ENCODE peak calls at places on chromosomes 13 and 19, in nine cellular contexts. One of them, this sample, is unnamed.
A peak's percentile ranks its signal among the peaks of the same experiment; 100 is the strongest.

GRCh38 chr19:18282788-18283141 is 1.3 kb upstream of the JUND start:
- DNase-seq in CD8-positive, alpha-beta T cell: no peak
- DNase-seq in EL: no peak
- DNase-seq in stimulated activated CD4-positive, alpha-beta T cell treated with anti-CD3 and anti-CD28 coated beads, TNF-alpha, amount 100 ng/mL, for 1 hour: no peak
- DNase-seq in fibroblast of the aortic adventitia: peak; percentile 16
- DNase-seq in T-helper 2 cell: no peak
- DNase-seq in RPMI8226: peak; percentile 37
- DNase-seq in lower lobe of right lung: no peak
- DNase-seq in effector CD4-positive, alpha-beta T cell: no peak
- DNase-seq in this sample: no peak

GRCh38 chr13:35693142-35693784 is 216.8 kb upstream of the MAB21L1 start:
- DNase-seq in fibroblast of the aortic adventitia: no peak
- DNase-seq in RPMI8226: no peak
- DNase-seq in effector CD4-positive, alpha-beta T cell: no peak
- DNase-seq in T-helper 2 cell: no peak
- DNase-seq in CD8-positive, alpha-beta T cell: no peak
- DNase-seq in EL: no peak
- DNase-seq in stimulated activated CD4-positive, alpha-beta T cell treated with anti-CD3 and anti-CD28 coated beads, TNF-alpha, amount 100 ng/mL, for 1 hour: no peak
- DNase-seq in lower lobe of right lung: no peak
- DNase-seq in this sample: no peak

GRCh38 chr13:102571075-102571474 is 25.7 kb upstream of the TPP2 start:
- DNase-seq in RPMI8226: no peak
- DNase-seq in lower lobe of right lung: no peak
- DNase-seq in fibroblast of the aortic adventitia: no peak
- DNase-seq in CD8-positive, alpha-beta T cell: no peak
- DNase-seq in stimulated activated CD4-positive, alpha-beta T cell treated with anti-CD3 and anti-CD28 coated beads, TNF-alpha, amount 100 ng/mL, for 1 hour: no peak
- DNase-seq in EL: no peak
- DNase-seq in effector CD4-positive, alpha-beta T cell: no peak
- DNase-seq in T-helper 2 cell: no peak
- DNase-seq in this sample: no peak

GRCh38 chr19:10422846-10423245 is 2.5 kb downstream of the PDE4A start:
- DNase-seq in effector CD4-positive, alpha-beta T cell: no peak
- DNase-seq in CD8-positive, alpha-beta T cell: no peak
- DNase-seq in stimulated activated CD4-positive, alpha-beta T cell treated with anti-CD3 and anti-CD28 coated beads, TNF-alpha, amount 100 ng/mL, for 1 hour: no peak
- DNase-seq in T-helper 2 cell: no peak
- DNase-seq in fibroblast of the aortic adventitia: no peak
- DNase-seq in RPMI8226: no peak
- DNase-seq in EL: no peak
- DNase-seq in lower lobe of right lung: no peak
- DNase-seq in this sample: no peak

GRCh38 chr19:3665681-3666544 is 34.4 kb downstream of the PIP5K1C start:
- DNase-seq in effector CD4-positive, alpha-beta T cell: peak; percentile 71
- DNase-seq in fibroblast of the aortic adventitia: peak; percentile 27
- DNase-seq in CD8-positive, alpha-beta T cell: peak; percentile 65
- DNase-seq in stimulated activated CD4-positive, alpha-beta T cell treated with anti-CD3 and anti-CD28 coated beads, TNF-alpha, amount 100 ng/mL, for 1 hour: peak; percentile 27
- DNase-seq in lower lobe of right lung: peak; percentile 76
- DNase-seq in EL: peak; percentile 28
- DNase-seq in T-helper 2 cell: peak; percentile 53
- DNase-seq in RPMI8226: peak; percentile 56
- DNase-seq in this sample: peak; percentile 71

GRCh38 chr13:94544922-94545321 is 51.0 kb downstream of the TGDS start:
- DNase-seq in stimulated activated CD4-positive, alpha-beta T cell treated with anti-CD3 and anti-CD28 coated beads, TNF-alpha, amount 100 ng/mL, for 1 hour: no peak
- DNase-seq in lower lobe of right lung: no peak
- DNase-seq in EL: no peak
- DNase-seq in fibroblast of the aortic adventitia: no peak
- DNase-seq in effector CD4-positive, alpha-beta T cell: no peak
- DNase-seq in RPMI8226: no peak
- DNase-seq in T-helper 2 cell: no peak
- DNase-seq in CD8-positive, alpha-beta T cell: no peak
- DNase-seq in this sample: no peak

GRCh38 chr19:41626278-41626677 is 596 bp downstream of the CEACAM4 start:
- DNase-seq in stimulated activated CD4-positive, alpha-beta T cell treated with anti-CD3 and anti-CD28 coated beads, TNF-alpha, amount 100 ng/mL, for 1 hour: no peak
- DNase-seq in effector CD4-positive, alpha-beta T cell: no peak
- DNase-seq in RPMI8226: no peak
- DNase-seq in lower lobe of right lung: no peak
- DNase-seq in EL: no peak
- DNase-seq in CD8-positive, alpha-beta T cell: no peak
- DNase-seq in fibroblast of the aortic adventitia: no peak
- DNase-seq in T-helper 2 cell: no peak
- DNase-seq in this sample: no peak

GRCh38 chr19:41957838-41958366 is 1.2 kb downstream of the RABAC1 start:
- DNase-seq in CD8-positive, alpha-beta T cell: no peak
- DNase-seq in lower lobe of right lung: peak; percentile 81
- DNase-seq in RPMI8226: peak; percentile 81
- DNase-seq in T-helper 2 cell: no peak
- DNase-seq in EL: peak; percentile 85
- DNase-seq in fibroblast of the aortic adventitia: peak; percentile 82
- DNase-seq in effector CD4-positive, alpha-beta T cell: no peak
- DNase-seq in stimulated activated CD4-positive, alpha-beta T cell treated with anti-CD3 and anti-CD28 coated beads, TNF-alpha, amount 100 ng/mL, for 1 hour: no peak
- DNase-seq in this sample: no peak

GRCh38 chr19:13905634-13906524 is at the start of the genes BRME1 and CC2D1A:
- DNase-seq in EL: peak; percentile 86
- DNase-seq in fibroblast of the aortic adventitia: peak; percentile 75
- DNase-seq in effector CD4-positive, alpha-beta T cell: peak; percentile 91
- DNase-seq in T-helper 2 cell: peak; percentile 85
- DNase-seq in RPMI8226: peak; percentile 95
- DNase-seq in stimulated activated CD4-positive, alpha-beta T cell treated with anti-CD3 and anti-CD28 coated beads, TNF-alpha, amount 100 ng/mL, for 1 hour: peak; percentile 77
- DNase-seq in CD8-positive, alpha-beta T cell: peak; percentile 90
- DNase-seq in lower lobe of right lung: peak; percentile 97
- DNase-seq in this sample: peak; percentile 93

GRCh38 chr19:31220540-31220939 is 128.7 kb downstream of the TSHZ3 start:
- DNase-seq in effector CD4-positive, alpha-beta T cell: no peak
- DNase-seq in T-helper 2 cell: peak; percentile 34
- DNase-seq in CD8-positive, alpha-beta T cell: no peak
- DNase-seq in lower lobe of right lung: no peak
- DNase-seq in stimulated activated CD4-positive, alpha-beta T cell treated with anti-CD3 and anti-CD28 coated beads, TNF-alpha, amount 100 ng/mL, for 1 hour: no peak
- DNase-seq in RPMI8226: peak; percentile 5
- DNase-seq in fibroblast of the aortic adventitia: no peak
- DNase-seq in EL: peak; percentile 23
- DNase-seq in this sample: no peak

GRCh38 chr19:29329460-29330134 is 116.6 kb upstream of the UQCRFS1 start:
- DNase-seq in fibroblast of the aortic adventitia: no peak
- DNase-seq in CD8-positive, alpha-beta T cell: no peak
- DNase-seq in T-helper 2 cell: no peak
- DNase-seq in lower lobe of right lung: no peak
- DNase-seq in RPMI8226: peak; percentile 42
- DNase-seq in EL: peak; percentile 6
- DNase-seq in effector CD4-positive, alpha-beta T cell: no peak
- DNase-seq in stimulated activated CD4-positive, alpha-beta T cell treated with anti-CD3 and anti-CD28 coated beads, TNF-alpha, amount 100 ng/mL, for 1 hour: no peak
- DNase-seq in this sample: no peak

GRCh38 chr19:17086129-17086528 is 10.6 kb downstream of the MYO9B start:
- DNase-seq in EL: no peak
- DNase-seq in T-helper 2 cell: no peak
- DNase-seq in fibroblast of the aortic adventitia: no peak
- DNase-seq in effector CD4-positive, alpha-beta T cell: no peak
- DNase-seq in RPMI8226: no peak
- DNase-seq in stimulated activated CD4-positive, alpha-beta T cell treated with anti-CD3 and anti-CD28 coated beads, TNF-alpha, amount 100 ng/mL, for 1 hour: no peak
- DNase-seq in CD8-positive, alpha-beta T cell: no peak
- DNase-seq in lower lobe of right lung: no peak
- DNase-seq in this sample: no peak

GRCh38 chr13:92224052-92224821 is 825.8 kb downstream of the GPC5 start:
- DNase-seq in T-helper 2 cell: no peak
- DNase-seq in RPMI8226: no peak
- DNase-seq in CD8-positive, alpha-beta T cell: no peak
- DNase-seq in effector CD4-positive, alpha-beta T cell: no peak
- DNase-seq in stimulated activated CD4-positive, alpha-beta T cell treated with anti-CD3 and anti-CD28 coated beads, TNF-alpha, amount 100 ng/mL, for 1 hour: no peak
- DNase-seq in EL: no peak
- DNase-seq in lower lobe of right lung: no peak
- DNase-seq in fibroblast of the aortic adventitia: peak; percentile 93
- DNase-seq in this sample: no peak

GRCh38 chr19:19515764-19516519 is at the start of gene NDUFA13:
- DNase-seq in EL: peak; percentile 93
- DNase-seq in lower lobe of right lung: peak; percentile 92
- DNase-seq in effector CD4-positive, alpha-beta T cell: peak; percentile 88
- DNase-seq in fibroblast of the aortic adventitia: peak; percentile 92
- DNase-seq in RPMI8226: peak; percentile 94
- DNase-seq in stimulated activated CD4-positive, alpha-beta T cell treated with anti-CD3 and anti-CD28 coated beads, TNF-alpha, amount 100 ng/mL, for 1 hour: peak; percentile 80
- DNase-seq in CD8-positive, alpha-beta T cell: peak; percentile 93
- DNase-seq in T-helper 2 cell: peak; percentile 85
- DNase-seq in this sample: peak; percentile 87

GRCh38 chr19:18489627-18490184 is 32.2 kb downstream of the ELL start:
- DNase-seq in T-helper 2 cell: no peak
- DNase-seq in effector CD4-positive, alpha-beta T cell: no peak
- DNase-seq in CD8-positive, alpha-beta T cell: no peak
- DNase-seq in stimulated activated CD4-positive, alpha-beta T cell treated with anti-CD3 and anti-CD28 coated beads, TNF-alpha, amount 100 ng/mL, for 1 hour: no peak
- DNase-seq in lower lobe of right lung: no peak
- DNase-seq in EL: no peak
- DNase-seq in fibroblast of the aortic adventitia: no peak
- DNase-seq in RPMI8226: no peak
- DNase-seq in this sample: no peak

GRCh38 chr19:2242092-2242537 is 5.5 kb downstream of the SF3A2 start:
- DNase-seq in T-helper 2 cell: no peak
- DNase-seq in RPMI8226: no peak
- DNase-seq in stimulated activated CD4-positive, alpha-beta T cell treated with anti-CD3 and anti-CD28 coated beads, TNF-alpha, amount 100 ng/mL, for 1 hour: no peak
- DNase-seq in effector CD4-positive, alpha-beta T cell: no peak
- DNase-seq in lower lobe of right lung: no peak
- DNase-seq in EL: no peak
- DNase-seq in CD8-positive, alpha-beta T cell: no peak
- DNase-seq in fibroblast of the aortic adventitia: no peak
- DNase-seq in this sample: no peak

GRCh38 chr19:30001794-30002193 is 59.8 kb downstream of the URI1 start:
- DNase-seq in fibroblast of the aortic adventitia: no peak
- DNase-seq in stimulated activated CD4-positive, alpha-beta T cell treated with anti-CD3 and anti-CD28 coated beads, TNF-alpha, amount 100 ng/mL, for 1 hour: no peak
- DNase-seq in lower lobe of right lung: no peak
- DNase-seq in effector CD4-positive, alpha-beta T cell: no peak
- DNase-seq in EL: no peak
- DNase-seq in T-helper 2 cell: no peak
- DNase-seq in RPMI8226: no peak
- DNase-seq in CD8-positive, alpha-beta T cell: no peak
- DNase-seq in this sample: no peak

GRCh38 chr13:112434937-112435523 is 58.9 kb downstream of the SPACA7 start:
- DNase-seq in T-helper 2 cell: no peak
- DNase-seq in lower lobe of right lung: no peak
- DNase-seq in RPMI8226: no peak
- DNase-seq in fibroblast of the aortic adventitia: no peak
- DNase-seq in stimulated activated CD4-positive, alpha-beta T cell treated with anti-CD3 and anti-CD28 coated beads, TNF-alpha, amount 100 ng/mL, for 1 hour: no peak
- DNase-seq in CD8-positive, alpha-beta T cell: no peak
- DNase-seq in effector CD4-positive, alpha-beta T cell: no peak
- DNase-seq in EL: no peak
- DNase-seq in this sample: no peak

GRCh38 chr13:30172593-30173300 is 134.6 kb downstream of the KATNAL1 start:
- DNase-seq in effector CD4-positive, alpha-beta T cell: no peak
- DNase-seq in lower lobe of right lung: no peak
- DNase-seq in fibroblast of the aortic adventitia: no peak
- DNase-seq in RPMI8226: no peak
- DNase-seq in stimulated activated CD4-positive, alpha-beta T cell treated with anti-CD3 and anti-CD28 coated beads, TNF-alpha, amount 100 ng/mL, for 1 hour: no peak
- DNase-seq in EL: peak; percentile 42
- DNase-seq in CD8-positive, alpha-beta T cell: no peak
- DNase-seq in T-helper 2 cell: no peak
- DNase-seq in this sample: no peak

GRCh38 chr13:54445453-54445852 is 1416.8 kb downstream of the OLFM4 start:
- DNase-seq in T-helper 2 cell: no peak
- DNase-seq in EL: no peak
- DNase-seq in stimulated activated CD4-positive, alpha-beta T cell treated with anti-CD3 and anti-CD28 coated beads, TNF-alpha, amount 100 ng/mL, for 1 hour: no peak
- DNase-seq in fibroblast of the aortic adventitia: no peak
- DNase-seq in RPMI8226: no peak
- DNase-seq in effector CD4-positive, alpha-beta T cell: no peak
- DNase-seq in lower lobe of right lung: no peak
- DNase-seq in CD8-positive, alpha-beta T cell: no peak
- DNase-seq in this sample: no peak

GRCh38 chr13:55567721-55568625 is 1572.7 kb upstream of the PRR20A start:
- DNase-seq in CD8-positive, alpha-beta T cell: no peak
- DNase-seq in lower lobe of right lung: no peak
- DNase-seq in EL: no peak
- DNase-seq in effector CD4-positive, alpha-beta T cell: no peak
- DNase-seq in stimulated activated CD4-positive, alpha-beta T cell treated with anti-CD3 and anti-CD28 coated beads, TNF-alpha, amount 100 ng/mL, for 1 hour: no peak
- DNase-seq in RPMI8226: no peak
- DNase-seq in T-helper 2 cell: no peak
- DNase-seq in fibroblast of the aortic adventitia: no peak
- DNase-seq in this sample: no peak

GRCh38 chr13:77053192-77053591 is 26.2 kb upstream of the FBXL3 start:
- DNase-seq in EL: no peak
- DNase-seq in stimulated activated CD4-positive, alpha-beta T cell treated with anti-CD3 and anti-CD28 coated beads, TNF-alpha, amount 100 ng/mL, for 1 hour: no peak
- DNase-seq in T-helper 2 cell: no peak
- DNase-seq in CD8-positive, alpha-beta T cell: no peak
- DNase-seq in fibroblast of the aortic adventitia: no peak
- DNase-seq in effector CD4-positive, alpha-beta T cell: no peak
- DNase-seq in RPMI8226: no peak
- DNase-seq in lower lobe of right lung: no peak
- DNase-seq in this sample: no peak

GRCh38 chr19:16417660-16418596 is 53.8 kb downstream of the EPS15L1 start:
- DNase-seq in stimulated activated CD4-positive, alpha-beta T cell treated with anti-CD3 and anti-CD28 coated beads, TNF-alpha, amount 100 ng/mL, for 1 hour: peak; percentile 9
- DNase-seq in lower lobe of right lung: peak; percentile 81
- DNase-seq in effector CD4-positive, alpha-beta T cell: peak; percentile 58
- DNase-seq in fibroblast of the aortic adventitia: peak; percentile 51
- DNase-seq in T-helper 2 cell: peak; percentile 46
- DNase-seq in EL: peak; percentile 55
- DNase-seq in CD8-positive, alpha-beta T cell: peak; percentile 62
- DNase-seq in RPMI8226: peak; percentile 68
- DNase-seq in this sample: peak; percentile 60

GRCh38 chr13:73056054-73056962 is 2.5 kb upstream of the KLF5 start:
- DNase-seq in effector CD4-positive, alpha-beta T cell: no peak
- DNase-seq in RPMI8226: no peak
- DNase-seq in fibroblast of the aortic adventitia: peak; percentile 54
- DNase-seq in lower lobe of right lung: no peak
- DNase-seq in CD8-positive, alpha-beta T cell: no peak
- DNase-seq in EL: peak; percentile 88
- DNase-seq in stimulated activated CD4-positive, alpha-beta T cell treated with anti-CD3 and anti-CD28 coated beads, TNF-alpha, amount 100 ng/mL, for 1 hour: no peak
- DNase-seq in T-helper 2 cell: no peak
- DNase-seq in this sample: no peak

GRCh38 chr13:22278336-22278929 is 607.6 kb downstream of the FGF9 start:
- DNase-seq in effector CD4-positive, alpha-beta T cell: peak; percentile 49
- DNase-seq in RPMI8226: peak; percentile 32
- DNase-seq in CD8-positive, alpha-beta T cell: peak; percentile 53
- DNase-seq in T-helper 2 cell: peak; percentile 25
- DNase-seq in lower lobe of right lung: no peak
- DNase-seq in fibroblast of the aortic adventitia: peak; percentile 25
- DNase-seq in EL: no peak
- DNase-seq in stimulated activated CD4-positive, alpha-beta T cell treated with anti-CD3 and anti-CD28 coated beads, TNF-alpha, amount 100 ng/mL, for 1 hour: peak; percentile 18
- DNase-seq in this sample: peak; percentile 56

GRCh38 chr19:2375341-2376121 is 15.5 kb downstream of the TMPRSS9 start:
- DNase-seq in lower lobe of right lung: no peak
- DNase-seq in EL: no peak
- DNase-seq in fibroblast of the aortic adventitia: no peak
- DNase-seq in RPMI8226: no peak
- DNase-seq in T-helper 2 cell: no peak
- DNase-seq in stimulated activated CD4-positive, alpha-beta T cell treated with anti-CD3 and anti-CD28 coated beads, TNF-alpha, amount 100 ng/mL, for 1 hour: no peak
- DNase-seq in effector CD4-positive, alpha-beta T cell: no peak
- DNase-seq in CD8-positive, alpha-beta T cell: no peak
- DNase-seq in this sample: no peak

GRCh38 chr13:20703785-20704458 is 423 bp downstream of the IL17D start:
- DNase-seq in CD8-positive, alpha-beta T cell: peak; percentile 72
- DNase-seq in fibroblast of the aortic adventitia: peak; percentile 73
- DNase-seq in EL: peak; percentile 78
- DNase-seq in effector CD4-positive, alpha-beta T cell: peak; percentile 61
- DNase-seq in stimulated activated CD4-positive, alpha-beta T cell treated with anti-CD3 and anti-CD28 coated beads, TNF-alpha, amount 100 ng/mL, for 1 hour: peak; percentile 18
- DNase-seq in RPMI8226: peak; percentile 88
- DNase-seq in lower lobe of right lung: peak; percentile 90
- DNase-seq in T-helper 2 cell: peak; percentile 78
- DNase-seq in this sample: peak; percentile 56

This sample was measured in activated naive CD4-positive, alpha-beta T cell.